ENCODE peak calls at places on chromosomes 2 and 18, in four cellular contexts. C, L, I and G are unnamed samples.

GRCh38 chr2:52074139-52074719 is 1042.3 kb upstream of the NRXN1 start:
- DNase-seq in L (no peak), C (no peak), I (no peak), G (no peak)

GRCh38 chr2:1717129-1717528 is 27.2 kb downstream of the PXDN start:
- DNase-seq in C (no peak), I (no peak), L (peak; percentile 85), G (no peak)

GRCh38 chr2:208466133-208466919 is 59.7 kb downstream of the PTH2R start:
- DNase-seq in C (no peak), I (peak; percentile 59), L (no peak), G (peak; percentile 10)

GRCh38 chr2:41879367-41879871 is 168.4 kb upstream of the PKDCC start:
- DNase-seq in I (peak; percentile 13), L (no peak), C (no peak), G (no peak)

GRCh38 chr2:204357175-204357695 is 188.0 kb upstream of the PARD3B start:
- DNase-seq in I (no peak), L (no peak), C (no peak), G (no peak)

GRCh38 chr2:144596074-144596871 is 76.4 kb upstream of the ZEB2 start:
- DNase-seq in I (peak; percentile 50), C (no peak), L (no peak), G (no peak)

GRCh38 chr2:182866461-182867369 is at the start of gene FRZB:
- DNase-seq in C (no peak), L (peak; percentile 74), I (no peak), G (no peak)

GRCh38 chr2:56168163-56168562 is 15.6 kb upstream of the CCDC85A start:
- DNase-seq in C (peak; percentile 53), I (no peak), L (no peak), G (no peak)

GRCh38 chr2:134411828-134412638 is 158.2 kb downstream of the MGAT5 start:
- DNase-seq in L (peak; percentile 82), C (no peak), I (peak; percentile 93), G (peak; percentile 83)

GRCh38 chr2:148816176-148816575 is 58.9 kb upstream of the KIF5C start:
- DNase-seq in L (no peak), I (no peak), C (no peak), G (no peak)

GRCh38 chr2:148814853-148815419 is 60.1 kb upstream of the KIF5C start:
- DNase-seq in L (no peak), I (no peak), C (no peak), G (no peak)

GRCh38 chr2:148812306-148812705 is 62.7 kb upstream of the KIF5C start:
- DNase-seq in C (no peak), I (no peak), L (no peak), G (no peak)

GRCh38 chr2:148814143-148814852 is 60.7 kb upstream of the KIF5C start:
- DNase-seq in C (no peak), L (no peak), I (peak; percentile 42), G (no peak)

GRCh38 chr2:148813603-148814065 is 61.4 kb upstream of the KIF5C start:
- DNase-seq in C (no peak), I (peak; percentile 90), L (no peak), G (peak; percentile 70)
- TF ChIP-seq CTCF in C (no peak), I (peak; percentile 74), L (no peak), G (peak; percentile 88)

GRCh38 chr2:227748079-227748478 is 2.4 kb downstream of the SCYGR8 start:
- DNase-seq in C (no peak), I (peak; percentile 28), L (no peak), G (no peak)
- TF ChIP-seq CTCF in C (peak; percentile 11), I (peak; percentile 45), L (no peak), G (peak; percentile 50)

GRCh38 chr18:8898990-8899389 is 193.6 kb downstream of the MTCL1 start:
- DNase-seq in L (no peak), C (no peak), I (no peak), G (no peak)
- TF ChIP-seq CTCF in L (no peak), C (no peak), I (no peak), G (no peak)

GRCh38 chr18:37322497-37323035 is 243.0 kb downstream of the CELF4 start:
- DNase-seq in C (no peak), L (no peak), I (peak; percentile 42), G (no peak)
- TF ChIP-seq CTCF in C (peak; percentile 84), L (peak; percentile 76), I (peak; percentile 84), G (peak; percentile 90)

GRCh38 chr2:239928457-239929350 is 96.4 kb downstream of the NDUFA10 start:
- DNase-seq in C (no peak), I (no peak), L (peak; percentile 52), G (no peak)
- TF ChIP-seq CTCF in C (no peak), I (no peak), L (no peak), G (no peak)

DNA sequence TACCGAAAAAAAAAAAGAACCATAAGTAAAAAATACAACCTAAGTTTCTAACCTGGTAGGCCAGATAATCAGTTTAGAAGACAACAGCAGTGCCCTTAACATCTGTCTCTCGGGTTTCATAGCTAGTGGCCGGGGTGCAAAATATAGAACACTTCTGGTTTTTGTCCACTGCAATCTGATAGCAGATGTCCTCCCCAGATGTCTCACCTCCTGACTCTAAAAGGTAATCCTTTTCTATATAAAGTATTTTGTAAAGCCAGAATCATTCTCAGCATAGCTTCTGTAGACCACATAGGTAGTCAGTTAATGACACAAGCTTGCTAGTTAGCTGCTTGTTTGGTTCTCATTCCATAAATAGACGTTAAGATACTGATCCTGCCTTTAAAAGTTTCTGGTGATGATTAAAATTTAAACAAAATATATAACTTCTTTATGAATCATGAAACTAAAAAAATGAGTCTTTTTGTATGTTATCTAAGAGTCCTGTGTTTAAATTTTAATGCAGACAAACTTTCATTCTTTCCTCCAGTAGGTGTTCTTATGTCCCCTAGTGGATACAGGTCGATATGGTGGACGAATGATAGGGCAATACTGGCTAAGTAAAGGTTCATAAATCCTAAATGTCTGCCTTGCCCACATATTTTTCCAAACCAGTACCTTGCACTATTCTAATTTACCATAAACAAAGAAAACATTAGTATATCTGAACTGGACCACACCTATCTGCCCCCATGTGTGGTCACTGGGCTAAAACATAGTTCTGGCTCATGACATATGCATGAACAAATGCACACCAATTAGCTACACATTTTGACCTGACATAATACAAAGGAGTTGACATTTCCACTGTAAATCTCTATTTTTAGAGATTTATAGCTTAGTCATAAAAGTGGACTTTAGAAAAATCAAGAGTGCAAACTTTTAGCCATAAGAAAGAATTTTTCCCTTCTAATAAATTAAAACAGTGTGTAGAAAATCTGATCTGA is 171.0 kb downstream of the SRBD1 start:
- DNase-seq in C (no peak), I (peak; percentile 27), L (no peak), G (peak; percentile 19)
- TF ChIP-seq CTCF in C (peak; percentile 29), I (no peak), L (no peak), G (no peak)

GRCh38 chr18:58691256-58691655 is 20.0 kb downstream of the MALT1 start:
- DNase-seq in I (no peak), L (no peak), C (no peak), G (no peak)

GRCh38 chr18:58694720-58695468 is 23.6 kb downstream of the MALT1 start:
- DNase-seq in L (no peak), I (no peak), C (no peak), G (no peak)

GRCh38 chr18:58690259-58690658 is 19.0 kb downstream of the MALT1 start:
- DNase-seq in I (no peak), L (no peak), C (no peak), G (no peak)

GRCh38 chr18:58694221-58694620 is 23.0 kb downstream of the MALT1 start:
- DNase-seq in L (no peak), I (no peak), C (no peak), G (no peak)

GRCh38 chr18:58692420-58693185 is 21.3 kb downstream of the MALT1 start:
- DNase-seq in I (no peak), L (no peak), C (no peak), G (no peak)
- TF ChIP-seq CTCF in I (no peak), L (no peak), C (no peak), G (no peak)

DNA sequence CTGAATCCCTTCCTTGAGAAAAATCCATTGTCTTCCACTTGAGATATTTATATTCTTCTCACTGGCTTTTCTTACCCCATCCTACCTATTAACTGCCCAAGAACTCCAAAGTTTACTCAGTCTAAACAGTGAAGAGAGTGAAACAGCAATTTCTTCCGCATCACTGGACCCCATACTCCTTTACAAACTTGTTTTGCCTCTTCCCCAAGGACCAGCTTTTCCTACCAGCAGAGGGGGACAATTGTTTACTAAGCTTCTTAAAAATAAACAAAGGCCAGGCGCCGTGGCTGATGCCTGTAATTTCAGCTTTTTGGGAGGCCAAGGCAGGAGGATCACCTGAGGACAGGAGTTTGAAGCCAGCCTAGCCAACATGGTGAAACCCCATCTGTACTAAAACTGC is 52.0 kb downstream of the LRATD1 start:
- DNase-seq in C (no peak), I (no peak), L (no peak), G (no peak)
- TF ChIP-seq CTCF in C (no peak), I (no peak), L (no peak), G (no peak)

GRCh38 chr2:4715065-4715464 is 977.1 kb upstream of the SOX11 start:
- DNase-seq in L (no peak), I (no peak), C (no peak), G (no peak)
- TF ChIP-seq CTCF in L (no peak), I (no peak), C (no peak), G (no peak)

GRCh38 chr2:11074246-11074820 is 80.9 kb upstream of the SLC66A3 start:
- DNase-seq in C (no peak), L (peak; percentile 28), I (no peak), G (no peak)

GRCh38 chr2:11073791-11074190 is 81.5 kb upstream of the SLC66A3 start:
- DNase-seq in I (no peak), C (no peak), L (no peak), G (no peak)

GRCh38 chr2:11072550-11072949 is 82.7 kb upstream of the SLC66A3 start:
- DNase-seq in C (no peak), I (no peak), L (no peak), G (no peak)

GRCh38 chr2:11071939-11072338 is 83.3 kb upstream of the SLC66A3 start:
- DNase-seq in L (no peak), I (no peak), C (no peak), G (no peak)

GRCh38 chr2:11073251-11073650 is 82.0 kb upstream of the SLC66A3 start:
- DNase-seq in I (peak; percentile 30), L (no peak), C (no peak), G (no peak)
- TF ChIP-seq CTCF in I (peak; percentile 47), L (no peak), C (peak; percentile 61), G (peak; percentile 43)